ENCODE peak calls at places on chromosome 1, in eight cellular contexts. T is astrocyte of the cerebellum; R is NCI-H1417; S is T-helper 2 cell treated with Interferon-gamma antibody and Interleukin-4, amounts not matched to agents 5 μg/mL and 100 μg/mL, for 36 hours; C is EL; L is hippocampal formation; I is left cardiac atrium; M is ecto neural progenitor cell. X is an unnamed sample.

GRCh38 chr1:150053911-150054310 is 13.7 kb upstream of the VPS45 start:
- DNase-seq in T (no peak), R (no peak), S (no peak), C (no peak), L (no peak), I (no peak), M (no peak), X (no peak)

GRCh38 chr1:7432102-7432895 is 338.8 kb upstream of the VAMP3 start:
- DNase-seq in T (no peak), R (peak), S (no peak), C (no peak), L (no peak), I (no peak), M (no peak), X (no peak)

GRCh38 chr1:205965039-205965630 is 21.9 kb upstream of the SLC26A9 start:
- DNase-seq in T (no peak), R (peak), S (no peak), C (no peak), L (no peak), I (no peak), M (no peak), X (no peak)

GRCh38 chr1:30778156-30778978 is 20.8 kb upstream of the LAPTM5 start:
- DNase-seq in T (peak), R (peak), S (no peak), C (peak), L (no peak), I (peak), M (no peak), X (no peak)

GRCh38 chr1:240732390-240732789 is 120.4 kb upstream of the GREM2 start:
- DNase-seq in T (peak), R (peak), S (no peak), C (peak), L (peak), I (no peak), M (no peak), X (peak)

GRCh38 chr1:226064168-226064815 is 1.8 kb downstream of the H3-3A start:
- DNase-seq in T (no peak), R (peak), S (peak), C (peak), L (no peak), I (no peak), M (no peak), X (no peak)

GRCh38 chr1:94801919-94802546 is 18.1 kb upstream of the SLC44A3 start:
- DNase-seq in T (peak), R (peak), S (no peak), C (peak), L (peak), I (no peak), M (peak), X (peak)

GRCh38 chr1:15902882-15903281 is 55.4 kb downstream of the SPEN start:
- DNase-seq in T (no peak), R (no peak), S (no peak), C (peak), L (no peak), I (no peak), M (no peak), X (no peak)

GRCh38 chr1:107277022-107277421 is 136.2 kb downstream of the NTNG1 start:
- DNase-seq in T (peak), R (peak), S (no peak), C (peak), L (peak), I (no peak), M (peak), X (peak)

GRCh38 chr1:54122131-54122751 is 30.6 kb downstream of the CDCP2 start:
- DNase-seq in T (no peak), R (peak), S (no peak), C (no peak), L (no peak), I (no peak), M (no peak), X (no peak)

GRCh38 chr1:43933386-43934278 is at the start of gene ARTN:
- DNase-seq in T (no peak), R (peak), S (no peak), C (peak), L (no peak), I (no peak), M (peak), X (peak)

GRCh38 chr1:10755977-10756521 is 40.4 kb downstream of the CASZ1 start:
- DNase-seq in T (no peak), R (peak), S (peak), C (peak), L (no peak), I (peak), M (peak), X (no peak)

GRCh38 chr1:3370856-3371703 is 83.4 kb upstream of the ARHGEF16 start:
- DNase-seq in T (no peak), R (no peak), S (no peak), C (no peak), L (no peak), I (no peak), M (no peak), X (no peak)

GRCh38 chr1:111364690-111365089 is 62.8 kb downstream of the OVGP1 start:
- DNase-seq in T (no peak), R (peak), S (no peak), C (peak), L (no peak), I (no peak), M (no peak), X (peak)

GRCh38 chr1:116808476-116809180 is 54.4 kb downstream of the CD2 start:
- DNase-seq in T (no peak), R (no peak), S (no peak), C (no peak), L (no peak), I (no peak), M (no peak), X (no peak)

GRCh38 chr1:198647055-198647454 is 8.2 kb downstream of the PTPRC start:
- DNase-seq in T (no peak), R (no peak), S (no peak), C (no peak), L (no peak), I (no peak), M (no peak), X (no peak)

GRCh38 chr1:157040802-157041201 is 4.7 kb downstream of the ARHGEF11 start:
- DNase-seq in T (peak), R (no peak), S (no peak), C (peak), L (no peak), I (no peak), M (no peak), X (no peak)

GRCh38 chr1:62025892-62026291 is 168.8 kb upstream of the L1TD1 start:
- DNase-seq in T (no peak), R (peak), S (no peak), C (no peak), L (no peak), I (no peak), M (no peak), X (no peak)

X was measured in GM23338.